ENCODE peak calls at places on chromosome 16, in four cellular contexts. F, C, W and U are unnamed samples. For H3K27me3, the result is how much of the 10 kb centered on the place peaks cover.

GRCh38 chr16:5736209-5736608 is 638.6 kb upstream of the EEF2KMT start:
- DNase-seq in F (no peak), C (no peak), W (no peak), U (no peak)

GRCh38 chr16:55661842-55662479 is 6.2 kb downstream of the SLC6A2 start:
- DNase-seq in F (no peak), C (no peak), W (no peak), U (no peak)

GRCh38 chr16:87538594-87538993 is 45.8 kb upstream of the ZCCHC14 start:
- DNase-seq in F (no peak), C (no peak), W (no peak), U (no peak)

GRCh38 chr16:66028505-66029216 is 337.8 kb upstream of the CDH5 start:
- DNase-seq in F (no peak), C (no peak), W (no peak), U (no peak)

GRCh38 chr16:80029706-80030481 is 429.4 kb upstream of the MAF start:
- DNase-seq in F (no peak), C (no peak), W (no peak), U (no peak)

GRCh38 chr16:4317471-4318170 is 1.8 kb downstream of the GLIS2 start:
- DNase-seq in F (no peak), C (no peak), W (no peak), U (no peak)

GRCh38 chr16:70746708-70747424 is 54.1 kb downstream of the VAC14 start:
- DNase-seq in F (peak), C (peak), W (peak), U (no peak)

GRCh38 chr16:81900456-81900855 is 110.8 kb downstream of the SDR42E1 start:
- DNase-seq in F (no peak), C (no peak), W (no peak), U (no peak)

GRCh38 chr16:22789281-22789945 is 24.5 kb upstream of the HS3ST2 start:
- DNase-seq in F (no peak), C (no peak), W (no peak), U (no peak)

GRCh38 chr16:14344292-14344691 is 273.2 kb downstream of the MRTFB start:
- DNase-seq in F (no peak), C (no peak), W (no peak), U (no peak)

GRCh38 chr16:3716831-3717234 is 491 bp downstream of the TRAP1 start:
- DNase-seq in F (no peak), C (no peak), W (peak), U (peak)

GRCh38 chr16:25073849-25074248 is 37.7 kb upstream of the LCMT1 start:
- DNase-seq in F (no peak), C (no peak), W (no peak), U (no peak)

GRCh38 chr16:46916980-46917379 is 32.8 kb downstream of the GPT2 start:
- DNase-seq in F (no peak), C (no peak), W (no peak), U (no peak)

GRCh38 chr16:57613514-57613913 is 14.9 kb upstream of the ADGRG1 start:
- DNase-seq in F (no peak), C (no peak), W (no peak), U (no peak)

GRCh38 chr16:2325181-2325580 is 15.3 kb downstream of the ABCA3 start:
- DNase-seq in F (no peak), C (no peak), W (no peak), U (no peak)

GRCh38 chr16:77553130-77553529 is 118.3 kb upstream of the ADAMTS18 start:
- DNase-seq in F (no peak), C (no peak), W (no peak), U (no peak)

GRCh38 chr16:2745116-2745890 is 7.1 kb upstream of the SRRM2 start:
- DNase-seq in F (no peak), C (peak), W (peak), U (no peak)

GRCh38 chr16:60463986-60464385 is 1572.3 kb downstream of the CDH8 start:
- DNase-seq in F (no peak), C (no peak), W (no peak), U (no peak)

GRCh38 chr16:81910366-81910885 is 100.8 kb downstream of the SDR42E1 start:
- DNase-seq in F (no peak), C (no peak), W (no peak), U (no peak)

GRCh38 chr16:23171234-23171948 is 11.2 kb upstream of the SCNN1G start:
- DNase-seq in F (no peak), C (no peak), W (no peak), U (no peak)

GRCh38 chr16:11094838-11095565 is 150.6 kb downstream of the CLEC16A start:
- DNase-seq in F (no peak), C (no peak), W (no peak), U (no peak)

GRCh38 chr16:3780570-3780969 is 63.2 kb upstream of the TRAP1 start:
- DNase-seq in F (no peak), C (no peak), W (no peak), U (no peak)

GRCh38 chr16:46777804-46778203 is 29.7 kb upstream of the MYLK3 start:
- DNase-seq in F (no peak), C (no peak), W (no peak), U (no peak)

GRCh38 chr16:77190190-77190477 is 856 bp upstream of the MON1B start:
- DNase-seq in F (no peak), C (no peak), W (no peak), U (no peak)

GRCh38 chr16:559021-559380 is 1.2 kb upstream of the PRR35 start:
- DNase-seq in F (no peak), C (no peak), W (no peak), U (no peak)
- H3K27me3 ChIP-seq in F (under half), C (under half), W (under half), U (under half)

GRCh38 chr16:85126731-85127662 is 14.7 kb upstream of the CIBAR2 start:
- DNase-seq in F (no peak), C (no peak), W (no peak), U (no peak)
- TF ChIP-seq CTCF in F (no peak), C (no peak), W (no peak), U (no peak)

DNA sequence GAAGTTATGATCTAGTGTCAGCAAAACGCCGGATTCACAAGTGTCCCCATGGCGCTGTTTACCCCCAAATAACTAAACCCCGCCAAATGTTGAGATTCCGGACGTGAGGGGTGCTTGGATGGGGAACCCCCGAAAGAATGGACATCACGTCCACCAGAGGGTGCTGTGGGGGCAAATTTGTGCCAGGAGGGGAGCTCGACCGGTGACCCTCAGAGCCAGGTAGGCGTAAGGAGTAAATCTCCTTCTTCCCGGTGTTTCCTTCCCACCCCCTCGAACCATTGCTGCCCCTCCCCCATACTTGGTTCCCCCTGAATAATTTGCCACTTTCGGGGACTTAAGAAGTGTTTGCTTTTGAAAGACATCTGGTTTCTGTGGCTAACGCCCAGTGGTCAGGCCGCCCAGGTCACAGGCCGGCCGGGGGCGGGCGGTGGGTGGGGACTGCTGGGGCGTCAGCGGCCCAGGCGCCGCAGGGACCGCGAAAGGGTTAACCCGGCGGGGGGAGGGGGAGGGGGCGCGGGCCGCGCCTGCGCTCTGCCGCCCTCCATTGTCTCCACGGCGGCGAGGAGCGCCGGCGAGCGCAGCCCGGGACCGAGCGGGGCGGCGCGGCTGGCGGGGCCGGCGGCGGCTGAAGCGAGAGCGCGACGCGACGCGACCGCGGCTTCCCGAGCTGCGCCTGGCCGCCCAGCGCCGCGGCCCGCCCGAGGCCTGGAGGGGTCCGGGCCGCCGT is at the start of gene ZNRF1:
- DNase-seq in F (peak), C (peak), W (peak), U (peak)
- H3K27me3 ChIP-seq in F (under half), C (under half), W (under half), U (under half)

DNA sequence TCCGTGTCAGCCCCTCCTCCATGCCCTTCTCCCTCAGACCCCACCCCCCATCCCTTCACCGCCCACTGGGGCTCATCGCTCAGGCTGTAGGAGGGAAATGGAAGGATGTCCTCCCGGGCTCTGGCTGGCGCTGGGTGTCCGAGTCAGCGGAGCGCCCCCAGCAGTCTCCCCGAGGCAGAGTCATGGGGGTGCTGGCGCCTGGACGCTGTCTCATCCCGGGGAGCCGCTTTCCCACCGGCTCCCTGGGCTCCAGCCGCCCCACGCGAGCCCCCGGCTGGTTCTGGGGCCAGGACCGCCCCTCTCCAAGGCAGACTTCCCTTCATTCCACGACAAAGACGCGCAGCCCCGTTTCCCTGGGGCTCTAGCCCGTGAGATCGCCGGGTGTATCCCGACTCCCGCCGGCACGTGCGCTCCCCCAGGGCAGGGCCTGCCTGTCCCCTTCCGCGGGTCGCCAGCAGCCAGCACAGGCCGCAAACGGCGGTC is 398 bp upstream of the ANTKMT start:
- DNase-seq in F (peak), C (no peak), W (no peak), U (no peak)
- TF ChIP-seq CTCF in F (no peak), C (no peak), W (no peak), U (no peak)

DNA sequence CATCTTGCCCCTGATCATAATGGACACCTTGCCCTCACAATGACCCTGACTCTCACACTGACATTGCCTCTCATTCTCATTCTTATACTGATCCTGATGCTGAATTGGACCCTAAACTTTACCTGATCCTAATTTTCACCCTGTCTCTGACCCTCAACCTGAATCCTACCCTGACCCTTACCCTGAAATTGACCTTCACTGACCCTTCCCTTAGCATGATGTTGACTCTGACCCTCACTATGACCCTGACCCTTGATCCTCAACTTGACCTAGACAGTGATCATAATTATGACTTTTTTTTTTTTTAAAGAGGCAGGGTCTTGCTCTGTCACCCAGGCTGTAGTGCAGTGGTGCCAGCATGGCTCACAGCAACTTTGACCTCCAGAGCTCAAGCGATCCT is 3.4 kb downstream of the AHSP start:
- DNase-seq in F (no peak), C (no peak), W (no peak), U (no peak)
- H3K27me3 ChIP-seq in F (half or more), C (under half), W (under half), U (under half)